ENCODE peak calls at places on chromosomes 7 and 10, in six cellular contexts. Z, X, S, B, M and L are unnamed samples. For H3K4me1, the result is how much of the 10 kb centered on the place peaks cover.

GRCh38 chr7:27771111-27771510 is 31.1 kb downstream of the TAX1BP1 start:
- DNase-seq in Z (no peak), X (no peak), S (no peak), B (no peak), M (no peak), L (no peak)

GRCh38 chr7:135385209-135385608 is 124.7 kb downstream of the CNOT4 start:
- DNase-seq in Z (no peak), X (no peak), S (no peak), B (peak), M (peak), L (peak)

GRCh38 chr10:124991872-124992271 is 49.9 kb downstream of the ZRANB1 start:
- DNase-seq in Z (no peak), X (no peak), S (no peak), B (no peak), M (no peak), L (no peak)

GRCh38 chr10:127863231-127863825 is 29.4 kb downstream of the CLRN3 start:
- DNase-seq in Z (no peak), X (no peak), S (no peak), B (no peak), M (no peak), L (no peak)

GRCh38 chr7:151894131-151895007 is 17.5 kb upstream of the PRKAG2 start:
- DNase-seq in Z (no peak), X (no peak), S (no peak), B (no peak), M (no peak), L (no peak)

GRCh38 chr7:2521952-2522591 is 2.5 kb downstream of the LFNG start:
- DNase-seq in Z (no peak), X (peak), S (no peak), B (peak), M (peak), L (no peak)

GRCh38 chr7:133668296-133669060 is 415.6 kb downstream of the EXOC4 start:
- DNase-seq in Z (no peak), X (no peak), S (no peak), B (no peak), M (no peak), L (no peak)

GRCh38 chr7:139965942-139966628 is 96.7 kb downstream of the PARP12 start:
- DNase-seq in Z (no peak), X (no peak), S (no peak), B (no peak), M (no peak), L (no peak)

GRCh38 chr7:107078517-107078966 is 34.0 kb downstream of the PRKAR2B start:
- DNase-seq in Z (no peak), X (no peak), S (peak), B (no peak), M (no peak), L (peak)

GRCh38 chr10:119689016-119689564 is 36.8 kb upstream of the INPP5F start:
- DNase-seq in Z (no peak), X (no peak), S (no peak), B (no peak), M (no peak), L (no peak)

GRCh38 chr10:119691726-119692125 is 34.1 kb upstream of the INPP5F start:
- DNase-seq in Z (no peak), X (no peak), S (peak), B (no peak), M (no peak), L (no peak)

GRCh38 chr10:119688033-119688508 is 36.9 kb downstream of the BAG3 start:
- DNase-seq in Z (no peak), X (no peak), S (peak), B (no peak), M (no peak), L (no peak)

GRCh38 chr10:119687192-119688032 is 36.2 kb downstream of the BAG3 start:
- DNase-seq in Z (no peak), X (no peak), S (peak), B (no peak), M (no peak), L (no peak)

DNA sequence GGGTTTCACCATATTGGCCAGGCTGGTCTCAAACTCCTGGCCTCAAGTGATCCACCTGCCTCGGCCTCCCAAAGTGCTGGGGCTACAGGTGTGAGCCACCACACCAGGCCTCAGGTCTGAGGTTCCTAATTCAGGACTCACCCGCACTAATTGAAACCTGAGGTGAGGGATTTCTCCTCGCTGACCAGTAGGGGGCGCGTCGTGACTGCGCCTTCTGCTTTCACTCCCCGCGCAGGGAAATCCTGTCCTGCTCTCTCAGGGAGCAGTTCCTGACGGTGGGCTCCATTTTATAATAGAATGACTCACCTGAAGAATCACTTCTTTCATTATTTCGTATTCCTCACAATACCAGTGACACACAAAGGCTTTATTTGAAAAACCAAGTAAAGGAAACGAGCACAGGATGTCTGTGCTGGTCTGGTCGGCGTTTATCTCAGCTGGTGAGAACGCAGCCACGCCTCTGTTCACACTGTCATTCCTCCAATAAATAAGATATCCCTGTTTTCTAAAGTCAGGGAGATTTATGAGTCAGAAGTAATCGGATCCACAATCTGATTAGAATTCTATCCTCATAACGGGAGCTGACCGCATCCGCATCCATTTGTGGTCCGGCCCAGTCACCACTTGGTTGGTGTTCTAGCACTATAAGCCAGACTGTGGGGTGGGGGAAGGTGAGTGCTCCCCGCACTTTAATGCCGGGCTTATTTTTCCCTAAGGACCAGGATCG is 35.4 kb downstream of the BAG3 start:
- DNase-seq in Z (no peak), X (peak), S (peak), B (peak), M (peak), L (peak)
- H3K27ac ChIP-seq in Z (peak), X (no peak), S (peak), B (peak), M (peak), L (peak)

DNA sequence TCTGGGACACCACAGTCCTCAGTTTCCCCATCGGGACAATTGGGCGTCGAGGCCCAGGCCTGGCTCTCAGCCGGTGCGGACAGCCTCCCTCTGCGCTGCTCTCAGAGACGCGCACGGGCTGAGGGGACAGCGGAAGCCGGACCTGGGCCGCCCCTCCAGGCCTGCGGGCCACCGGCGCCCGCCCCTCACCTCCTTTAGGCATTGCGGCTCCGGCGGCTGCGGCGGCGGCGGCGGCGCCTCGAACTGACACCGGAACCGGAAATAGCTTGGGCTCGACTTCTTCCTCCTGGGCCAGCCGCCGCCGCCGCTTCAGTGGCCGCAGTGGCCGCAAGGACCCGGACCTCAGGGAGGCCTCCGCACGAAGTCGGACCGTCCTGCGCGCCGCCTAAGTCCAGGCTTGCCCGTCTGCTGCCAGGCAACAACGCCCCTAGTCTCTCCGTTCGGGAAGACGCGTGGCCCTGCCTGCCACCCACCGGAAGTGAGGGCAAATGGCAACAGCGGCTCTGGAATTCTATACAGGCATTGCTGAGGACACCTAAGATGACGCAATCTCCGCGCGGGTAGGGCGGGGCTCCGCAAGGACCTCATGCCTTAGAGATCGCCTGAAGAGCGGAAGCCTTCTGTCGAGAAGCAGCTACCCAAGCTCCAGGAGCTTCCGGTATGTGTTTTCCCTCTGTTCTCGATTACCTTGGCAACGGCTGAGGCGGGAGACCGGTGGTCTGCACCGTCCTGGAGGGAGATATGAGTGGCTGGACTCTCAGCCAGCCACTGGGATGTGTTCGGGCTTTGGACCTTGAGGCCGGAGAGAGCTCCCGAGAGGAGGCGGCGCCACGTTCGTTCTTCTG is at the start of the genes BUD31 and PDAP1:
- DNase-seq in Z (peak), X (peak), S (peak), B (peak), M (peak), L (peak)
- H3K4me1 ChIP-seq in Z (under half), X (under half), S (under half), B (half or more), M (under half), L (under half)

DNA sequence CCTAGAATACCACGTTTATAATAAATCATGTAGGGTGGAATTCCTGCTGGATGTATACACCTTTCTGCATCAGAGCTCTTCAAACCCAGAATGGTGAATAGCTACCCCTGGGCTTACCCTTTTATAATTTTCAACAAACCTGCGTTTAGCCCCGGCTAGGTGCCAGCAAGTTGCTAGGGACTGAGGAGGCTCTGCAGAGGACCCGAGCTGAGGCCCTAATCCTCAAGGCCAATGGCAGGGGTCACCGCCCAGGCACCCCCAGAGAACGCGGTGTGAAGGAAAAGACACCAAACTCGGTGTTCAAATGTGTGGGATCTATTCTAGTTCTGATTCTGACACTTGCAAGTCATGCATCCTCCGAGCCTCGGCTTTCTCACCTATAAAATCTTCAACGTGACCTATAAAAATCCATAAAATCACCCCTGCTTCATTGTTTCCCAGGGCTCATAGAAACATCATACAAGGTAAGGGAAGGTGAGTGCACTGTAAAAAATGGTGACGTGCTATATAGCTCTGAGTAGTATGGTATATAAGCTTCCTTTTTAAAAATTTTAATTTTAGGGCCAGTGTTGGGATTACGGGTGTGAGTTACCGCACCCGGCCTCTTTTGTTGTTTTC is 2.5 kb upstream of the ANXA11 start:
- DNase-seq in Z (peak), X (no peak), S (no peak), B (no peak), M (no peak), L (no peak)
- H3K4me3 ChIP-seq in Z (peak), X (no peak), S (no peak), B (peak), M (peak), L (peak)

GRCh38 chr10:13787015-13787421 is 200.3 kb downstream of the PRPF18 start:
- DNase-seq in Z (no peak), X (no peak), S (no peak), B (no peak), M (no peak), L (no peak)
- H3K27ac ChIP-seq in Z (no peak), X (peak), S (no peak), B (peak), M (no peak), L (no peak)

DNA sequence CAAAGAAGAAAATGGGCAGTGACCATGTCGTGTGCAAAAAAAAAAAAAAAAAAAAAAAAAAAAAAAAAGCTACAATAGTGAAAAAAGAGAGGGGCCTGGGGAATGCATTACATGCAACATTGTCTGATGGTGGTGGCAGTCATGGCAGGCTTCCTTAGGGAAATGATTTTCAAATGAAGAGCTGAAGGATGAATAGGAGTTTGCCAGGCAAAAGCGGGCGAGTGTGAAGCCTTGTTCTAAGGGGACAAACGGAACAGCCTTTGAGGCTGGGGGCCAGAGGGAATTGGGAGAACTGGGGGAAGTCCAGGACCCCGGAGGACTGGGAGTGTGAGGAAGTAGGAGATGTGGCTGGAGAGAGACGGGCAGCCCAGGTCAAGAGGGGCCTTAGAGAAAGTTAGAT is 3.1 kb downstream of the COL13A1 start:
- DNase-seq in Z (no peak), X (no peak), S (no peak), B (no peak), M (no peak), L (no peak)
- H3K4me1 ChIP-seq in Z (under half), X (under half), S (under half), B (under half), M (under half), L (under half)

DNA sequence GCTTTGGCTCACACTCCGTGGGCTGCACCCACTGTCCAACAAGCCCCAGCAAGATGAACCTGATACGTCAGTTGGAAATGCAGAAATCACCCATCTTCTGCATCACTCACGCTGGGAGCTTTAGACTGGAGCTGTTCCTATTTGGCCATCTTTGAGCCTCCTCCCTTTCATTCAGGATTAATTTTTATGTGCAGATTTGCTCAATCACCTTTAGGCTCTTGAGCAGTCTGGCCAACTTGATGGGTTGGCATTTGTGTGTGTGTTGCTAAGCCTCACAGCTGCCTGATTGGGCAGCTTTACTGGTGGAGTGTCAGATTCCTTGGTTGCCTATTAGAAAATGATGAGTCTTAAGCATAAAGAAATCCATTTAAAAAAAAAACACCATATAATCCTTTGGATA is 236.1 kb downstream of the KIF20B start:
- DNase-seq in Z (no peak), X (no peak), S (no peak), B (no peak), M (no peak), L (no peak)
- H3K4me3 ChIP-seq in Z (no peak), X (no peak), S (no peak), B (no peak), M (no peak), L (no peak)

DNA sequence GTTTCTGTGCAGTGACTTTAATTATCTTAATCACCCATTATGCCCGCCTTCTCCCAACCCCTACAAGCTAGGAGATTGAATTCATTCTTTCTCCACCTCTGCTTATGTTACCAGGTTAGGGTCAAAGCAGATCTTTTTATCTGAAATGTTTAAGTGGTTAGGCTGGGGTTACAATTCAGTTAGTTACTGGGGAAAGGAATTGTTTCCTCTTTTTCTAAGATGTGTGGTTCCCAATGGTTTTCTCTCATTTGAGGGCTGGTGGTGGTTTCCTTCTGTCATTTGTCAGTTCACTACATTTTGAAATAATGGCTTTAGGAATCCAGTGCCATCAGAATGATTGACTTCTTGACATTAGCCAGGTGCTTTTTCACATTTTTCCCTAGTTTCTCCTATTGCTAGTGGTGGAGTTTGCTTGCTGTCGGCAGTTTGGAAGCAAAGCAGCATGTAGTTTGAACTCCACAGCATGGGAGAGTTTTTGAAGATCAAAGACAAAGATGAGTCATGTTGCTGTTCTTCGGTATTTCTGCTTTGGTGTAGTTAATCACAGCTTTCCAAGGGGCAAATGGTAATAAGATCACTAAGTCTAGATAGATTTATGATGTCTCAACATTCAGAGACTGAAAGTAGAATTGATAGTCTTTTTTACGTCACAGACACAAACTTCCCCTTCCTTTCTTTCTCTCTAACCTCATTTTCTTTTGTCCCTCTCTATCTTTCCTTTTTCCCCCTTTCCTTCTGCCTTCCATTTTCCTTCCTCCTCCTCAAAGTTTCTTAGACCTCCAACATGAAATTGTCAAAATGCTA is 168.2 kb downstream of the SND1 start:
- DNase-seq in Z (no peak), X (no peak), S (no peak), B (no peak), M (no peak), L (no peak)
- H3K27ac ChIP-seq in Z (no peak), X (no peak), S (no peak), B (no peak), M (no peak), L (no peak)

GRCh38 chr10:112711366-112711765 is 238.7 kb upstream of the TCF7L2 start:
- DNase-seq in Z (peak), X (no peak), S (no peak), B (no peak), M (no peak), L (no peak)
- H3K4me1 ChIP-seq in Z (under half), X (under half), S (under half), B (under half), M (under half), L (under half)

GRCh38 chr7:37352974-37353948 is 95.4 kb downstream of the ELMO1 start:
- DNase-seq in Z (peak), X (peak), S (no peak), B (no peak), M (no peak), L (peak)
- H3K4me3 ChIP-seq in Z (no peak), X (no peak), S (no peak), B (peak), M (no peak), L (peak)